ENCODE peak calls at places on chromosomes 1 and 21, in four cellular contexts. One of them, this sample, is unnamed.
A peak's percentile ranks its signal among the peaks of the same experiment; 100 is the strongest.

GRCh38 chr1:60573121-60573520 is 499.6 kb upstream of the C1orf87 start:
- DNase-seq in K562: no peak
- DNase-seq in HepG2: no peak
- DNase-seq in GM12878: no peak
- DNase-seq in this sample: no peak

GRCh38 chr1:109996476-109996875 is 11.9 kb downstream of the AHCYL1 start:
- DNase-seq in K562: no peak
- DNase-seq in HepG2: no peak
- DNase-seq in GM12878: no peak
- DNase-seq in this sample: no peak

GRCh38 chr1:3671371-3672180 is 19.3 kb downstream of the TP73 start:
- DNase-seq in K562: no peak
- DNase-seq in HepG2: no peak
- DNase-seq in GM12878: no peak
- DNase-seq in this sample: no peak

GRCh38 chr1:34794001-34794789 is 1.4 kb downstream of the GJA4 start:
- DNase-seq in K562: no peak
- DNase-seq in HepG2: no peak
- DNase-seq in GM12878: no peak
- DNase-seq in this sample: no peak

GRCh38 chr1:207321790-207322530 is 482 bp downstream of the CD55 start:
- DNase-seq in K562: no peak
- DNase-seq in HepG2: no peak
- DNase-seq in GM12878: no peak
- DNase-seq in this sample: peak; percentile 55

GRCh38 chr1:30754684-30755171 is 2.8 kb downstream of the LAPTM5 start:
- DNase-seq in K562: no peak
- DNase-seq in HepG2: no peak
- DNase-seq in GM12878: peak; percentile 95
- DNase-seq in this sample: no peak

GRCh38 chr1:205374205-205375078 is 17.7 kb upstream of the KLHDC8A start:
- DNase-seq in K562: no peak
- DNase-seq in HepG2: no peak
- DNase-seq in GM12878: no peak
- DNase-seq in this sample: no peak

GRCh38 chr1:156347337-156347736 is 9.0 kb downstream of the TSACC start:
- DNase-seq in K562: no peak
- DNase-seq in HepG2: no peak
- DNase-seq in GM12878: no peak
- DNase-seq in this sample: no peak

GRCh38 chr1:224406216-224406615 is 28.4 kb downstream of the WDR26 start:
- DNase-seq in K562: no peak
- DNase-seq in HepG2: no peak
- DNase-seq in GM12878: no peak
- DNase-seq in this sample: no peak

GRCh38 chr1:212782422-212783154 is 9.0 kb downstream of the NSL1 start:
- DNase-seq in K562: no peak
- DNase-seq in HepG2: peak; percentile 3
- DNase-seq in GM12878: no peak
- DNase-seq in this sample: peak; percentile 45

GRCh38 chr1:31155216-31155806 is 84.4 kb downstream of the NKAIN1 start:
- DNase-seq in K562: peak; percentile 95
- DNase-seq in HepG2: peak; percentile 65
- DNase-seq in GM12878: no peak
- DNase-seq in this sample: peak; percentile 87

GRCh38 chr1:115134850-115135484 is 45.7 kb upstream of the TSPAN2 start:
- DNase-seq in K562: no peak
- DNase-seq in HepG2: no peak
- DNase-seq in GM12878: no peak
- DNase-seq in this sample: no peak

GRCh38 chr1:58881471-58881994 is 97.7 kb upstream of the JUN start:
- DNase-seq in K562: peak; percentile 85
- DNase-seq in HepG2: peak; percentile 96
- DNase-seq in GM12878: no peak
- DNase-seq in this sample: no peak

GRCh38 chr1:100145116-100145515 is 12.2 kb downstream of the TRMT13 start:
- DNase-seq in K562: no peak
- DNase-seq in HepG2: no peak
- DNase-seq in GM12878: no peak
- DNase-seq in this sample: no peak

GRCh38 chr1:151326619-151327222 is 495 bp downstream of the PI4KB start:
- DNase-seq in K562: no peak
- DNase-seq in HepG2: no peak
- DNase-seq in GM12878: no peak
- DNase-seq in this sample: peak; percentile 71

GRCh38 chr1:38728176-38728908 is 131.2 kb downstream of the RRAGC start:
- DNase-seq in K562: no peak
- DNase-seq in HepG2: no peak
- DNase-seq in GM12878: no peak
- DNase-seq in this sample: peak; percentile 20

GRCh38 chr1:9314711-9315379 is 22.2 kb downstream of the SPSB1 start:
- DNase-seq in K562: no peak
- DNase-seq in HepG2: no peak
- DNase-seq in GM12878: no peak
- DNase-seq in this sample: no peak
- H2AFZ ChIP-seq in K562: no peak overlapping the region
- H2AFZ ChIP-seq in HepG2: no peak overlapping the region
- H2AFZ ChIP-seq in GM12878: no peak overlapping the region
- H2AFZ ChIP-seq in this sample: no peak overlapping the region

DNA sequence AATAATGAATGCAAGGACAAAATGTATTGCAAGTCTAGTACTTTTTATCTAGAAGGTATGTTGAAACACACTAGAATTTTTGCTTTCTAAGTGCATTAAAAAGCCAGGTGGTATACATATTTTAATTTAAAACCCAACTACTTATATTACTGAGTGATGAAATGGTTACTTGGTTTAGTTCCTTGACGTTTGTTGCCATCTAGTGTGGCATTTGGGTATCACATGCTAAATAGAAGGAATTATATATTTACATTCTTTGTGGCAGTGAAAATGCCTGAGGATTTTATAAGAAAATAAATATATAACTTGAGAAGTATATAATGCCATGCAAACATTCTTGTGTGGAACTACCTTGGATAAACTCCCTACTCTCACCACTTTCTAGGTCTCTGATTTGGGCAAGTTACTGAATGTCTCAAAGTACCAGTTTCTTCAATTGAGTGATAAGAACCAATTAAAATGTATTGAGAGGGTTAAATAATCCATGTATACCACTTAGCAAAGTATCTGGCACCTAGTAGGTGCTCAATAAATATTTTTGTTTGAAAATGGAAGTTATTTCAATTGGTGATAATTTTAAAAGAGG is 69.6 kb downstream of the SDCCAG8 start:
- DNase-seq in K562: peak; percentile 54
- DNase-seq in HepG2: peak; percentile 39
- DNase-seq in GM12878: no peak
- DNase-seq in this sample: peak; percentile 70
- TF ChIP-seq JUNB in K562: no peak
- TF ChIP-seq JUNB in HepG2: no peak
- TF ChIP-seq JUNB in GM12878: no peak
- TF ChIP-seq JUNB in this sample: no peak

DNA sequence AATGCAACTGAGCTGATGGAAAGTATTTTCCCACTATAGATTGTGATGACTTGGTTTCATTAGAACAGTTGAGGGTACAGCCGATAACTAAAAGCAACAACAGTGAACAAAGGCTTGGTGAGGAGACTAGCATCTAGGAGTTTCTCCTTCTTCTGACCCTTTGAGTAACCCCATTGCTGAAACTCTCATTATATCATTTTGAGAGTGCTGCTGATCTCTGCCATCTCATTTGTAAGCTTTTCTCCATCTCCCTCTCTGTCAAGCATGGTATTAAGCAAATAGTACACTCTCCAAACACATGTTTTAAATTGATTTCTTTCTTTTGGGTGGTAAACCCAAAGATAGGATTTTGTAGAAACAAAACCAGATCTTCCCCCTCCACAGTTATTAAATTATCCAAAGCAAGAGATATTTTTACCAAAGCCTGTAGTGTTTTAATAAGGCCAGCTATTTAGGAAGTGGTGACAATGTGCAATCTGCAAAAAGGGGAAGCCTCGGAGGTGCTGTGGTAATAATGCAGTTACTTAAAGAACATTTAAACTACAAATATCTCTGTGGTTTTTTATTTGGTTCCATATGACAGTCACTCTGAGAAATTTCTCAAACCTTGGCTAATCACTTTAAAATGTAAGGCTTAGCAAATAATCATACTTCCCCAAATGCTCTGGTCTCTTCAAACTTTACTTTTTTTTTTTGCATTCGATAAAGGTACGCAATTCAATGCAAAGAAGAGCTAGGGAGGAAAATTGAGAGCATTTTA is 287.5 kb downstream of the HLX start:
- DNase-seq in K562: no peak
- DNase-seq in HepG2: no peak
- DNase-seq in GM12878: peak; percentile 53
- DNase-seq in this sample: no peak
- H3K4me2 ChIP-seq in K562: no peak overlapping the region
- H3K4me2 ChIP-seq in HepG2: no peak overlapping the region
- H3K4me2 ChIP-seq in GM12878: peak overlapping the region; percentile 34
- H3K4me2 ChIP-seq in this sample: no peak overlapping the region

GRCh38 chr21:17359781-17360180 is 153.1 kb upstream of the CXADR start:
- DNase-seq in K562: no peak
- DNase-seq in HepG2: no peak
- DNase-seq in GM12878: no peak
- DNase-seq in this sample: no peak
- H2AFZ ChIP-seq in K562: no peak overlapping the region
- H2AFZ ChIP-seq in HepG2: no peak overlapping the region
- H2AFZ ChIP-seq in GM12878: no peak overlapping the region
- H2AFZ ChIP-seq in this sample: no peak overlapping the region